ENCODE peak calls at places on chromosome 18, in four cellular contexts. K, E, R and G are unnamed samples.

GRCh38 chr18:11004294-11004693 is 145.1 kb downstream of the PIEZO2 start:
- DNase-seq in K (no peak), E (no peak), R (no peak), G (peak; percentile 54)

GRCh38 chr18:46596119-46596518 is 60.9 kb downstream of the LOXHD1 start:
- DNase-seq in K (no peak), E (no peak), R (no peak), G (no peak)

GRCh38 chr18:61189376-61189775 is 143.9 kb upstream of the CDH20 start:
- DNase-seq in K (no peak), E (no peak), R (no peak), G (no peak)

GRCh38 chr18:3653859-3654441 is 204.0 kb downstream of the TGIF1 start:
- DNase-seq in K (no peak), E (peak; percentile 46), R (peak; percentile 73), G (no peak)

GRCh38 chr18:76348267-76349066 is 146.6 kb downstream of the ZNF516 start:
- DNase-seq in K (peak; percentile 81), E (no peak), R (no peak), G (no peak)

GRCh38 chr18:28854964-28855363 is 678.0 kb upstream of the CDH2 start:
- DNase-seq in K (no peak), E (no peak), R (no peak), G (no peak)

GRCh38 chr18:6219116-6219717 is 195.5 kb downstream of the L3MBTL4 start:
- DNase-seq in K (peak; percentile 24), E (peak; percentile 32), R (peak; percentile 37), G (no peak)

GRCh38 chr18:76686737-76687231 is 135.6 kb upstream of the ZNF236 start:
- DNase-seq in K (peak; percentile 48), E (peak; percentile 42), R (no peak), G (peak; percentile 15)

GRCh38 chr18:58532298-58532697 is 96.6 kb downstream of the ALPK2 start:
- DNase-seq in K (no peak), E (no peak), R (no peak), G (no peak)

GRCh38 chr18:40346146-40346545 is 1608.9 kb upstream of the PIK3C3 start:
- DNase-seq in K (no peak), E (no peak), R (no peak), G (no peak)

GRCh38 chr18:25244170-25244569 is 107.8 kb downstream of the ZNF521 start:
- DNase-seq in K (no peak), E (no peak), R (no peak), G (no peak)

GRCh38 chr18:73617981-73618380 is 529.7 kb downstream of the FBXO15 start:
- DNase-seq in K (no peak), E (no peak), R (no peak), G (no peak)

GRCh38 chr18:77087391-77088141 is 45.0 kb downstream of the MBP start:
- DNase-seq in K (no peak), E (no peak), R (no peak), G (no peak)

GRCh38 chr18:30135938-30136337 is 906.6 kb downstream of the DSC3 start:
- DNase-seq in K (no peak), E (no peak), R (no peak), G (no peak)

GRCh38 chr18:3931542-3932112 is 481.7 kb downstream of the TGIF1 start:
- DNase-seq in K (no peak), E (peak; percentile 6), R (no peak), G (no peak)

GRCh38 chr18:49398331-49398730 is 62.1 kb downstream of the DYM start:
- DNase-seq in K (no peak), E (no peak), R (no peak), G (no peak)

GRCh38 chr18:62957885-62958472 is 242.6 kb downstream of the PHLPP1 start:
- DNase-seq in K (peak; percentile 46), E (peak; percentile 65), R (peak; percentile 55), G (no peak)

GRCh38 chr18:55314615-55315237 is 273.3 kb downstream of the TCF4 start:
- DNase-seq in K (no peak), E (no peak), R (no peak), G (no peak)

GRCh38 chr18:56107821-56108485 is 520.0 kb upstream of the TCF4 start:
- DNase-seq in K (no peak), E (no peak), R (no peak), G (no peak)

GRCh38 chr18:36392163-36392887 is 94.8 kb downstream of the FHOD3 start:
- DNase-seq in K (no peak), E (no peak), R (no peak), G (no peak)

GRCh38 chr18:49238433-49239042 is 221.9 kb downstream of the DYM start:
- DNase-seq in K (peak; percentile 38), E (peak; percentile 34), R (peak; percentile 29), G (no peak)

GRCh38 chr18:78892721-78893120 is 86.9 kb upstream of the SALL3 start:
- DNase-seq in K (no peak), E (no peak), R (no peak), G (no peak)

GRCh38 chr18:7572837-7573236 is 5.7 kb downstream of the PTPRM start:
- DNase-seq in K (no peak), E (no peak), R (no peak), G (peak; percentile 23)

GRCh38 chr18:61199131-61199903 is 133.9 kb upstream of the CDH20 start:
- DNase-seq in K (no peak), E (no peak), R (no peak), G (no peak)

GRCh38 chr18:29041976-29042375 is 865.0 kb upstream of the CDH2 start:
- DNase-seq in K (no peak), E (no peak), R (no peak), G (no peak)

GRCh38 chr18:11955299-11956029 is 25.8 kb upstream of the IMPA2 start:
- DNase-seq in K (peak; percentile 76), E (peak; percentile 79), R (peak; percentile 64), G (no peak)

GRCh38 chr18:76458522-76459311 is 36.3 kb downstream of the ZNF516 start:
- DNase-seq in K (no peak), E (no peak), R (no peak), G (no peak)

GRCh38 chr18:70461323-70462077 is 172.7 kb downstream of the SOCS6 start:
- DNase-seq in K (no peak), E (no peak), R (peak; percentile 53), G (no peak)

GRCh38 chr18:51447351-51447896 is 249.9 kb upstream of the MEX3C start:
- DNase-seq in K (no peak), E (no peak), R (no peak), G (no peak)

GRCh38 chr18:12403601-12404506 is 3.9 kb upstream of the PRELID3A start:
- DNase-seq in K (no peak), E (peak; percentile 80), R (peak; percentile 87), G (no peak)

GRCh38 chr18:2337552-2338141 is 233.7 kb downstream of the METTL4 start:
- DNase-seq in K (peak; percentile 17), E (peak; percentile 29), R (peak; percentile 60), G (no peak)

GRCh38 chr18:59874166-59874565 is 25.6 kb upstream of the PMAIP1 start:
- DNase-seq in K (peak; percentile 13), E (peak; percentile 57), R (peak; percentile 24), G (no peak)

GRCh38 chr18:49813071-49813320 is 337 bp downstream of the ACAA2 start:
- DNase-seq in K (peak; percentile 24), E (peak; percentile 20), R (peak; percentile 48), G (no peak)

GRCh38 chr18:21362921-21363320 is 120.9 kb downstream of the GREB1L start:
- DNase-seq in K (no peak), E (no peak), R (no peak), G (no peak)

GRCh38 chr18:21363411-21363810 is 121.4 kb downstream of the GREB1L start:
- DNase-seq in K (no peak), E (no peak), R (peak; percentile 3), G (no peak)

GRCh38 chr18:21369146-21369545 is 127.1 kb downstream of the GREB1L start:
- DNase-seq in K (peak; percentile 2), E (peak; percentile 1), R (no peak), G (no peak)

GRCh38 chr18:21364471-21364870 is 122.4 kb downstream of the GREB1L start:
- DNase-seq in K (no peak), E (no peak), R (no peak), G (no peak)

DNA sequence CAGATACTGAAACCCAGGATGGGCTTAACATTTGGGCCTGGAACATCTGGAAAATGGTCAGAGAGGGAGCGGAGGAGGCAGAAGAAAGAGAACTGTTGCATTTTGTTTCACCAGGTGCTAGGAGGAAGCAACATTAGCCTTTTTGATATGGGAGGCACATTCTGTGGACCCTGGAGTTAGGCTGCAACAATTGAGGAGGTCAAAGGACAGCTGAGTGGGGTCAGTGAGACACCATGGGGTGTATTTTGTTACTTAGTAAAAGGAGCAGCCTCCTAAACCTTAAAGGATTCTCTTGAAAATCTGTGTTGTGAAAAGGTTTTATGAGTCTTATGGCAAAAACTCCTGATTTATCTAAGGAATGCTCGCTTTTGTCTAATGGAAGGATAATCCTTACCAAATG is 124.9 kb downstream of the GREB1L start:
- DNase-seq in K (no peak), E (no peak), R (no peak), G (no peak)
- TF ChIP-seq CHD4 in K (no peak), E (no peak), R (no peak), G (no peak)

DNA sequence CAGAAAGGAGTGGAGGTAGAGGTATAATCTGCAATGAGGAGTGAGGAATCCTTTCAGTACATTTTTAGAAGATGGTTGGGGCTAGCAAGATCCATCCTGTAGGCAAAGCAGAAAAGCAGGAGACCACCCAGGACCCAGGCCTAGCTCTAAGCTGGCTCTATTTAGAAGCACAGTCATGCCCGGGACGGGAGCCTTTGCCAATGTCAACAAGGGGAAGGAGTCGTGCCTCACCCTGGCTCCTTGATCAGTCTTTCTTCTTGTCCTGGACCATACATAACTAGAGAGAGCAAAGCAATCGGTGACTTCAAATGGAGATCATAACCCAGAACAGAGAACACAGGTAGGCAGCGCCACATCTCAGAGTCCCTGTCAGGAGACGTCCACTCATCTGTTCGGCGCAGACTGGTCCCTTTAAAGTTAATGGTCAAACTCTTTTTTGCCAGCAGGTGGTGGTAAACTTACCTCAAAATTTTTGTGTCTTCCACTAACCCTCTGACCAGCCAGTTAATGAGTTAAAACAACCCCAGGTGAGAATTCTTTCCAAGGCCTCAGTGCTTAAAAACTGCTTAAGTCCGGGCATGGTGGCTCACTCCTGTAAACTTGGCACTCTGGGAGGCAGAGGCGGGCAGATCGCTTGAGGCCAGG is 8.0 kb downstream of the MC5R start:
- DNase-seq in K (peak; percentile 36), E (peak; percentile 18), R (peak; percentile 12), G (no peak)
- TF ChIP-seq CHD4 in K (no peak), E (no peak), R (no peak), G (no peak)

DNA sequence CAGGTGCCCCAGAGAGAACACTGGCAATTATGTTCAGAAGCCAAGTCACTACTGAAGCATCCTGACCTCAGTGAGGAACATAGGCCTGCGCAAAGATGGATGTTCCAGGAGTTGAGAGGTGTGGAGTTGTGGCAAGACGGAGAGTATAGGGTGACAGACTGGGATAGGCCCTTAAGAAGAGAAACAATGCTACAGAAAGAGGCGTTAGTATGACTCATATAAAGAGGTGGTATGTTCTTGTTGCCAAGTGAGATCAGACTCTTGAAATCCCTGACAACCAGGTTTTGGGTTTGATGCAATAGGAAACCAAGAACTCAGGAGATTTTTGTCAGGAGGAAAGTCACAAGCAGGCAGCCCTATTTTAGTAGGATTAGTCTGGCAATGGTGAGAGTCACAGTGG is 185.6 kb downstream of the RIT2 start:
- DNase-seq in K (no peak), E (no peak), R (no peak), G (no peak)
- TF ChIP-seq CHD4 in K (no peak), E (no peak), R (no peak), G (no peak)

DNA sequence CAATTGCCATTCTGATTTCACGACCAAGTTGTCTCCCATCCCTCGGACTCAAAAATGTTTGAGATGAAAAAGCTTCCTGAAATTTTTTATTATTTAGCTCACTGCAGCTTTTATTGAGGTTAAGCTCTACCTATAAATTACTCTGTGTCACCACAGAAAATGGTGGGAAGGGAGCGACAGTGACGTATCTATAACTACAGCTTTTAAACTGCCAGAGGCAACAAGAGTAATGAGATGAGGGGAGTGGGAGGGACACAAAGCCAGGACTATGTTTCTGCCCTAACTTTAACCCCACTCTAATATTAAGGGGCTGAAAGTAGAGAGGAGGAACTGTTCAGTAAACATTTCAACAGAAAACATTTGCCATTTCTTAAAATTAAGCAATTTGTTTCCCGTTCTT is 37.4 kb downstream of the SMAD2 start:
- DNase-seq in K (no peak), E (no peak), R (peak; percentile 49), G (no peak)
- TF ChIP-seq CHD4 in K (no peak), E (no peak), R (no peak), G (no peak)